ENCODE peak calls at places on chromosomes 7 and 10, in five cellular contexts. J is AG08395; E is activated CD4-positive, alpha-beta T cell treated with anti-CD3 and anti-CD28 coated beads, Interleukin-2, amount 50 U/mL, for 1 hour; W is CD8-positive, alpha-beta T cell; B is activated T-cell treated with anti-CD3 and anti-CD28 coated beads, Interleukin-2, amount 50 U/mL, for 48 hours. U is an unnamed sample.

GRCh38 chr7:50711271-50712175 is 71.2 kb downstream of the GRB10 start:
- DNase-seq in W (no peak), J (peak), E (no peak), B (no peak), U (peak)

GRCh38 chr10:51000164-51000563 is 74.1 kb upstream of the PRKG1 start:
- DNase-seq in J (peak), W (no peak), E (no peak), B (no peak), U (peak)

GRCh38 chr7:55065079-55065478 is 46.3 kb downstream of the EGFR start:
- DNase-seq in W (no peak), B (no peak), J (peak), E (no peak), U (peak)

GRCh38 chr7:19284596-19285300 is 139.5 kb upstream of the FERD3L start:
- DNase-seq in E (no peak), B (no peak), W (no peak), J (peak), U (peak)

GRCh38 chr7:6346581-6346980 is 74.2 kb upstream of the CYTH3 start:
- DNase-seq in J (no peak), W (no peak), E (no peak), B (no peak), U (no peak)

GRCh38 chr10:129861776-129862530 is 102.1 kb downstream of the EBF3 start:
- DNase-seq in B (no peak), J (no peak), W (no peak), E (no peak), U (no peak)

GRCh38 chr7:631291-631711 is 95.2 kb upstream of the DNAAF5 start:
- DNase-seq in B (no peak), W (no peak), E (no peak), J (no peak), U (no peak)

GRCh38 chr10:58513189-58514101 is 773 bp downstream of the BICC1 start:
- DNase-seq in W (no peak), J (peak), B (peak), E (no peak), U (peak)

GRCh38 chr10:61882621-61883375 is 18.7 kb upstream of the ARID5B start:
- DNase-seq in J (no peak), E (no peak), B (peak), W (no peak), U (peak)

GRCh38 chr10:5079306-5079830 is 14.8 kb upstream of the AKR1C3 start:
- DNase-seq in J (no peak), B (no peak), W (no peak), E (no peak), U (no peak)

GRCh38 chr7:22572937-22573336 is 72.9 kb upstream of the STEAP1B start:
- DNase-seq in J (no peak), E (no peak), W (no peak), B (no peak), U (peak)

GRCh38 chr10:49204119-49204518 is 15.9 kb upstream of the TMEM273 start:
- DNase-seq in E (no peak), W (no peak), J (no peak), B (no peak), U (no peak)

GRCh38 chr10:71981868-71982230 is 17.7 kb downstream of the CHST3 start:
- DNase-seq in J (no peak), W (no peak), E (no peak), B (no peak), U (no peak)

GRCh38 chr10:126798649-126799048 is 106.6 kb upstream of the DOCK1 start:
- DNase-seq in J (no peak), W (no peak), E (no peak), B (no peak), U (no peak)

GRCh38 chr10:25226775-25227682 is 52.2 kb downstream of the GPR158 start:
- DNase-seq in J (peak), W (no peak), E (no peak), B (no peak), U (peak)

GRCh38 chr10:44249490-44249889 is 135.4 kb downstream of the CXCL12 start:
- DNase-seq in W (no peak), B (no peak), J (no peak), E (no peak), U (no peak)

GRCh38 chr7:109020251-109020650 is 450.6 kb downstream of the DNAJB9 start:
- DNase-seq in E (no peak), J (no peak), W (no peak), B (no peak), U (no peak)

GRCh38 chr7:46173526-46174191 is 252.6 kb upstream of the IGFBP3 start:
- DNase-seq in E (no peak), B (no peak), W (no peak), J (peak), U (no peak)

GRCh38 chr10:30637881-30638467 is 8.4 kb upstream of the LYZL2 start:
- DNase-seq in E (no peak), W (no peak), J (peak), B (no peak), U (peak)

GRCh38 chr10:15385552-15386455 is 14.7 kb upstream of the FAM171A1 start:
- DNase-seq in B (no peak), W (no peak), E (no peak), J (no peak), U (no peak)

GRCh38 chr10:92087750-92088395 is 164.3 kb downstream of the BTAF1 start:
- DNase-seq in J (peak), W (peak), E (peak), B (peak), U (peak)

GRCh38 chr10:74598891-74599566 is 227.4 kb upstream of the KAT6B start:
- DNase-seq in B (no peak), W (no peak), E (no peak), J (peak), U (peak)

GRCh38 chr7:80014507-80014906 is 120.1 kb upstream of the GNAI1 start:
- DNase-seq in W (no peak), B (no peak), J (no peak), E (no peak), U (peak)